ENCODE peak calls at places on chromosomes 16 and 17, in four cellular contexts. N is IMR-90, O is K562, K is endothelial cell of umbilical vein. G is an unnamed sample. For H3K4me1 and H3K9me1, the result is how much of the 10 kb centered on the place peaks cover.

GRCh38 chr16:85029413-85029794 is 1.8 kb downstream of the KIAA0513 start:
- DNase-seq in N (peak), O (peak), K (no peak), G (no peak)

GRCh38 chr16:22329199-22329695 is 32.0 kb downstream of the POLR3E start:
- DNase-seq in N (no peak), O (no peak), K (no peak), G (no peak)

GRCh38 chr16:88560722-88561484 is 9.3 kb upstream of the ZC3H18 start:
- DNase-seq in N (peak), O (peak), K (no peak), G (no peak)

GRCh38 chr17:82389379-82389778 is 17.8 kb downstream of the UTS2R start:
- DNase-seq in N (no peak), O (no peak), K (no peak), G (no peak)

GRCh38 chr16:73140944-73141343 is 93.0 kb upstream of the ZFHX3 start:
- DNase-seq in N (no peak), O (no peak), K (no peak), G (no peak)

GRCh38 chr17:5584383-5584951 is at the start of gene NLRP1:
- DNase-seq in N (peak), O (no peak), K (peak), G (peak)

GRCh38 chr17:48444531-48445247 is 14.7 kb upstream of the SKAP1 start:
- DNase-seq in N (no peak), O (peak), K (no peak), G (no peak)

GRCh38 chr16:9384141-9384540 is 292.7 kb downstream of the HAPSTR1 start:
- DNase-seq in N (no peak), O (no peak), K (peak), G (no peak)

GRCh38 chr17:66542967-66543525 is 240.6 kb downstream of the PRKCA start:
- DNase-seq in N (peak), O (no peak), K (peak), G (no peak)

GRCh38 chr16:51155199-51155607 is 4.1 kb upstream of the SALL1 start:
- DNase-seq in N (no peak), O (no peak), K (no peak), G (no peak)

GRCh38 chr17:1644493-1645206 is 882 bp downstream of the SCARF1 start:
- DNase-seq in N (peak), O (no peak), K (peak), G (no peak)
- H3K4me1 ChIP-seq in N (under half), O (under half), K (under half), G (under half)

DNA sequence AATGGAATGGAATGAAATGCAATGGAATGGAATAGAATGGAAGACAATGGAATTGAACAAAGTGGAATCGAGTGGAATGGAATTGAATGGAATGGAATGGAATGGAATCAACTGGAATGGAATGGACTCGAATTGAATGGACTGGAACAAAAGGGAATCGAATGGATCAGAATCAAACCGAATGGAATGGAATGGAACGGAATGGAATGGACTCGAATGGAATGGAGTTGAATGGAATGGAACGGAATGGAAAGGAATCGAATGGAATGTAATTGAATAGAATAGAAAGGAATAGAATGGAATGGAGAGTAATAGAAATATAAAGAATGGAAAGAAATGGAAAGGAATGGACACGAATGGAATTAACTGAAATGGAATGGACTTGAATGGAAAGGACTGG is 475.2 kb upstream of the WSB1 start:
- DNase-seq in N (peak), O (no peak), K (peak), G (no peak)
- H3K9me1 ChIP-seq in N (under half), O (under half), K (under half), G (under half)

DNA sequence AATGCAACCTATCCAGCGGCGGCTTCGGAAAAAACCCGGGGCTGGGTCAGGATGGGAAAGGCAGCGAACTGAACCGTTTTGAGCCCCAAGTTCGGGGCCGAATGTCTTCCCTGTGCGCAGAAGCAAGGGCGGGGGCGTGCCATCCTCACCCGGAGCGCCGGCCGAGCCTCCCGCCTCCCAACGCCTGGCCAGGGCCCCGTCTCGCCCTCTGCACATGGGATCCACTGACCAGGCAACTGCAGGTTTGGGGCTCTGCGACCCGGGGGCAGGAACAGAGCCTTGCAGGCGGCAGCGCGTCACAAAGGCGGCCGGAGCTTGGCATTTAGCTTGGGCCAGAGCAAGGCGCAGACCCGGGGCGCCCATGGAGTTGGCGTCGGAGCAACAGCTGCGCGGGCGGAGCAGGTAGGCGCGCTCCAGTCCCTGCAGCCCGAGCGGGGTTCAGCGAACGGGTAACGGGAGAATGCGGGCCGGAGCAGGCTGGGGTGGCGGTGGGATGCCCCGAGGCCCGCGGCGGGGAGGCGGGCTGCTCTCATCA is at the start of gene FBXO39:
- DNase-seq in N (no peak), O (no peak), K (no peak), G (no peak)
- H3K4me2 ChIP-seq in N (no peak), O (no peak), K (no peak), G (peak)

GRCh38 chr16:4388275-4389021 is 16.8 kb downstream of the VASN start:
- DNase-seq in N (no peak), O (no peak), K (no peak), G (no peak)
- H3K4me1 ChIP-seq in N (half or more), O (under half), K (under half), G (under half)

DNA sequence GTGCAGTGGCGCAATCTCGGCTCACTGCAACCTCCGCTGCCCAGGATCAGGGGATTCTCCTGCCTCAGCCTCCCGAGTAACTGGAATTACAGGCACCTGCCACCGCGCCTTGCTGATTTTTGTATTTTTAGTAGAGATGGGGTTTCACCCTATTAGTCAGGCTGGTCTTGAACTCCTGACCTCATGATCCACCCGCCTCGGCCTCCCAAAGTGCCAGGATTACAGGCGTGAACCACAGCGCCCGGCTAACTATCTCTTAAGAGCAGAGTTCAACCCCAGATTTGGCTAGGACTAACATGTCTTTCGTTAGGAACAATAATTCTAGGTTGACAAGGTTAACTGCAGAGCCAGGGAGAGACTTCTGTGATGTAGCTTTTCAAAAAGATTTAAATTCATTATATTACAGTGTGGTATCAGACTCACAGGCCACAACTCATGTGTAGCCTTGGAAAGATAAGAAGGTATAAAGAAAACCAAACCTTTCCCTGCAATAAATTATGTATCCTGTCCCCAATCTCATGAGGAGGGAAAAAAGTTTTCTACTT is 4.3 kb downstream of the CHTF8 start:
- DNase-seq in N (no peak), O (no peak), K (no peak), G (no peak)
- H3K9me1 ChIP-seq in N (under half), O (under half), K (under half), G (under half)